ENCODE peak calls at places on chromosome 1, in six cellular contexts. Q is cardiac fibroblast, S is NCI-H2029 treated with DMSO at 0.1 percent for 48 hours, Y is GDM1, V is fibroblast of mammary gland, L is AG04449. K is an unnamed sample.

GRCh38 chr1:185520188-185520935 is 203.3 kb upstream of the IVNS1ABP start:
- DNase-seq in V (peak; percentile 48), Q (peak; percentile 6), S (no peak), L (no peak), Y (no peak), K (no peak)

GRCh38 chr1:218472885-218473284 is 127.7 kb downstream of the TGFB2 start:
- DNase-seq in Q (no peak), V (no peak), Y (no peak), S (no peak), L (no peak), K (no peak)

GRCh38 chr1:205259361-205259832 is 31.7 kb downstream of the TMCC2 start:
- DNase-seq in Q (peak; percentile 33), V (peak; percentile 22), S (no peak), L (no peak), Y (no peak), K (no peak)

GRCh38 chr1:23249785-23250184 is 32.5 kb upstream of the HTR1D start:
- DNase-seq in V (no peak), S (no peak), Q (peak; percentile 61), L (no peak), Y (no peak), K (no peak)

GRCh38 chr1:229940689-229941088 is 126.3 kb upstream of the GALNT2 start:
- DNase-seq in S (no peak), V (no peak), Q (peak; percentile 50), Y (no peak), L (peak; percentile 42), K (no peak)

GRCh38 chr1:4563586-4563985 is 90.8 kb upstream of the AJAP1 start:
- DNase-seq in Y (no peak), Q (no peak), S (no peak), L (no peak), V (no peak), K (no peak)

GRCh38 chr1:33641099-33641830 is 168.8 kb downstream of the ZSCAN20 start:
- DNase-seq in V (peak; percentile 17), L (no peak), S (no peak), Y (no peak), Q (peak; percentile 5), K (no peak)

GRCh38 chr1:39692152-39693064 is 1.2 kb upstream of the HPCAL4 start:
- DNase-seq in S (no peak), Y (no peak), L (no peak), Q (no peak), V (no peak), K (no peak)

GRCh38 chr1:168918860-168919741 is 187.4 kb upstream of the ATP1B1 start:
- DNase-seq in V (no peak), Y (no peak), L (no peak), S (no peak), Q (no peak), K (no peak)

GRCh38 chr1:111833334-111833733 is 77.6 kb downstream of the DDX20 start:
- DNase-seq in Q (peak; percentile 6), L (no peak), S (no peak), Y (no peak), V (no peak), K (no peak)

GRCh38 chr1:4657244-4657789 is 2.9 kb downstream of the AJAP1 start:
- DNase-seq in Q (no peak), Y (no peak), V (no peak), S (no peak), L (no peak), K (no peak)

GRCh38 chr1:228415853-228416216 is 826 bp downstream of the TRIM17 start:
- DNase-seq in V (no peak), Q (no peak), S (no peak), L (no peak), Y (no peak), K (no peak)

GRCh38 chr1:104874044-104874443 is 1124.3 kb downstream of the AMY1C start:
- DNase-seq in L (no peak), V (no peak), Q (no peak), S (no peak), Y (no peak), K (no peak)

GRCh38 chr1:202016022-202016624 is 5.7 kb downstream of the ELF3 start:
- DNase-seq in S (no peak), L (no peak), Q (no peak), Y (no peak), V (no peak), K (no peak)

GRCh38 chr1:236502972-236503639 is 20.7 kb upstream of the LGALS8 start:
- DNase-seq in S (no peak), Y (peak; percentile 45), V (peak; percentile 58), Q (peak; percentile 84), L (no peak), K (peak; percentile 73)

GRCh38 chr1:180917306-180918065 is 4.8 kb downstream of the KIAA1614 start:
- DNase-seq in Q (peak; percentile 37), L (no peak), S (no peak), Y (no peak), V (no peak), K (no peak)

GRCh38 chr1:162191396-162192322 is 122.2 kb downstream of the NOS1AP start:
- DNase-seq in Y (no peak), L (no peak), V (no peak), S (no peak), Q (peak; percentile 11), K (no peak)